ENCODE peak calls at places on chromosome 14, in six cellular contexts. X, Z, M, R, S and U are unnamed samples.

GRCh38 chr14:79992799-79993198 is 218.5 kb downstream of the DIO2 start:
- DNase-seq in X (no peak), Z (no peak), M (no peak), R (no peak), S (no peak), U (no peak)

GRCh38 chr14:102776761-102777710 is at the start of gene TRAF3:
- DNase-seq in X (peak; percentile 58), Z (no peak), M (peak; percentile 83), R (peak; percentile 49), S (no peak), U (peak; percentile 64)

GRCh38 chr14:81164167-81164774 is 56.5 kb downstream of the GTF2A1 start:
- DNase-seq in X (peak; percentile 44), Z (peak; percentile 83), M (peak; percentile 8), R (peak; percentile 77), S (no peak), U (peak; percentile 43)

GRCh38 chr14:69005432-69006148 is 26.5 kb upstream of the ACTN1 start:
- DNase-seq in X (peak; percentile 52), Z (peak; percentile 47), M (no peak), R (peak; percentile 80), S (peak; percentile 16), U (peak; percentile 85)

GRCh38 chr14:76138119-76138757 is 13.5 kb upstream of the GPATCH2L start:
- DNase-seq in X (no peak), Z (no peak), M (no peak), R (no peak), S (no peak), U (no peak)

GRCh38 chr14:51004801-51005526 is 60.7 kb upstream of the PYGL start:
- DNase-seq in X (no peak), Z (no peak), M (no peak), R (no peak), S (no peak), U (no peak)

GRCh38 chr14:103558071-103558882 is 4.2 kb downstream of the BAG5 start:
- DNase-seq in X (no peak), Z (no peak), M (no peak), R (peak; percentile 68), S (no peak), U (no peak)

GRCh38 chr14:75993567-75994041 is 8.0 kb downstream of the IFT43 start:
- DNase-seq in X (no peak), Z (no peak), M (no peak), R (no peak), S (no peak), U (no peak)

GRCh38 chr14:103504991-103505565 is 17.6 kb downstream of the CKB start:
- DNase-seq in X (no peak), Z (no peak), M (no peak), R (peak; percentile 3), S (no peak), U (no peak)

GRCh38 chr14:91249841-91250616 is 5.5 kb upstream of the GPR68 start:
- DNase-seq in X (no peak), Z (no peak), M (peak; percentile 53), R (no peak), S (no peak), U (no peak)

GRCh38 chr14:104211242-104211641 is 72.9 kb downstream of the KIF26A start:
- DNase-seq in X (no peak), Z (no peak), M (no peak), R (no peak), S (no peak), U (no peak)

GRCh38 chr14:55845963-55846851 is 266.2 kb downstream of the KTN1 start:
- DNase-seq in X (no peak), Z (no peak), M (no peak), R (no peak), S (no peak), U (no peak)

GRCh38 chr14:61188196-61188595 is 92.9 kb downstream of the TMEM30B start:
- DNase-seq in X (peak; percentile 19), Z (no peak), M (no peak), R (no peak), S (no peak), U (no peak)

GRCh38 chr14:65566820-65567522 is 154.4 kb downstream of the FUT8 start:
- DNase-seq in X (no peak), Z (no peak), M (no peak), R (no peak), S (no peak), U (no peak)

GRCh38 chr14:36538051-36538450 is 18.0 kb upstream of the NKX2-1 start:
- DNase-seq in X (no peak), Z (no peak), M (no peak), R (no peak), S (no peak), U (no peak)

GRCh38 chr14:79896009-79896408 is 315.3 kb downstream of the DIO2 start:
- DNase-seq in X (no peak), Z (no peak), M (no peak), R (no peak), S (no peak), U (no peak)

GRCh38 chr14:34299360-34299759 is 162.7 kb downstream of the SPTSSA start:
- DNase-seq in X (no peak), Z (no peak), M (no peak), R (no peak), S (no peak), U (no peak)

GRCh38 chr14:103444837-103445524 is 59.8 kb downstream of the MARK3 start:
- DNase-seq in X (no peak), Z (no peak), M (no peak), R (no peak), S (no peak), U (no peak)

GRCh38 chr14:77027538-77028383 is 747 bp downstream of the IRF2BPL start:
- DNase-seq in X (peak; percentile 81), Z (no peak), M (peak; percentile 55), R (peak; percentile 82), S (no peak), U (peak; percentile 81)

GRCh38 chr14:66380143-66380542 is 106.0 kb upstream of the CCDC196 start:
- DNase-seq in X (peak; percentile 13), Z (no peak), M (no peak), R (no peak), S (no peak), U (no peak)

GRCh38 chr14:103711516-103712431 is 3.5 kb downstream of the XRCC3 start:
- DNase-seq in X (peak; percentile 45), Z (no peak), M (no peak), R (peak; percentile 58), S (no peak), U (peak; percentile 95)

GRCh38 chr14:31270196-31270772 is 62.7 kb upstream of the HECTD1 start:
- DNase-seq in X (no peak), Z (no peak), M (no peak), R (no peak), S (no peak), U (peak; percentile 26)

GRCh38 chr14:64704145-64704742 is at the start of gene PLEKHG3:
- DNase-seq in X (peak; percentile 80), Z (no peak), M (no peak), R (peak; percentile 86), S (no peak), U (peak; percentile 87)

GRCh38 chr14:65877187-65877586 is 464.7 kb downstream of the FUT8 start:
- DNase-seq in X (no peak), Z (no peak), M (no peak), R (no peak), S (no peak), U (no peak)

GRCh38 chr14:59055439-59056045 is 132.9 kb upstream of the DAAM1 start:
- DNase-seq in X (peak; percentile 13), Z (peak; percentile 13), M (no peak), R (no peak), S (no peak), U (peak; percentile 0)

GRCh38 chr14:79510659-79511058 is 700.6 kb downstream of the DIO2 start:
- DNase-seq in X (no peak), Z (no peak), M (no peak), R (no peak), S (no peak), U (peak; percentile 7)

GRCh38 chr14:93262446-93262845 is 55.4 kb downstream of the UBR7 start:
- DNase-seq in X (no peak), Z (no peak), M (no peak), R (no peak), S (no peak), U (no peak)

GRCh38 chr14:69464379-69464778 is 20.1 kb upstream of the PLEKHD1 start:
- DNase-seq in X (no peak), Z (no peak), M (no peak), R (no peak), S (no peak), U (no peak)

GRCh38 chr14:66944872-66945271 is 244.4 kb upstream of the GARIN2 start:
- DNase-seq in X (no peak), Z (peak; percentile 15), M (no peak), R (no peak), S (no peak), U (no peak)

GRCh38 chr14:106174206-106174605 is 647.8 kb downstream of the TMEM121 start:
- DNase-seq in X (no peak), Z (no peak), M (peak; percentile 66), R (no peak), S (no peak), U (no peak)
- H3K4me3 ChIP-seq in X (no peak overlapping the region), Z (no peak overlapping the region), M (no peak overlapping the region), R (no peak overlapping the region), S (no peak overlapping the region), U (no peak overlapping the region)

GRCh38 chr14:25607095-25607657 is 557.2 kb upstream of the STXBP6 start:
- DNase-seq in X (no peak), Z (no peak), M (no peak), R (no peak), S (no peak), U (no peak)
- H3K9me3 ChIP-seq in X (peaks cover 9% of the 10 kb centered on the region), Z (peaks cover 26% of the 10 kb centered on the region), M (no peaks in the 10 kb centered on the region), R (no peaks in the 10 kb centered on the region), S (no peaks in the 10 kb centered on the region), U (no peaks in the 10 kb centered on the region)

GRCh38 chr14:23517650-23518329 is 33.8 kb downstream of the ZFHX2 start:
- DNase-seq in X (no peak), Z (no peak), M (no peak), R (no peak), S (no peak), U (no peak)
- H3K27me3 ChIP-seq in X (no peaks in the 10 kb centered on the region), Z (no peaks in the 10 kb centered on the region), M (no peaks in the 10 kb centered on the region), R (no peaks in the 10 kb centered on the region), S (no peaks in the 10 kb centered on the region), U (no peaks in the 10 kb centered on the region)

GRCh38 chr14:54564071-54564798 is 2.7 kb upstream of the SAMD4A start:
- DNase-seq in X (no peak), Z (no peak), M (no peak), R (no peak), S (no peak), U (no peak)
- H3K4me3 ChIP-seq in X (peak overlapping the region; percentile 81), Z (peak overlapping the region; percentile 61), M (no peak overlapping the region), R (peak overlapping the region; percentile 71), S (peak overlapping the region; percentile 85), U (peak overlapping the region; percentile 68)

GRCh38 chr14:105530446-105531087 is 4.2 kb downstream of the TMEM121 start:
- DNase-seq in X (no peak), Z (no peak), M (no peak), R (no peak), S (no peak), U (no peak)
- H3K9me3 ChIP-seq in X (no peaks in the 10 kb centered on the region), Z (no peaks in the 10 kb centered on the region), M (no peaks in the 10 kb centered on the region), R (no peaks in the 10 kb centered on the region), S (no peaks in the 10 kb centered on the region), U (no peaks in the 10 kb centered on the region)

GRCh38 chr14:100592461-100592871 is 5.2 kb upstream of the BEGAIN start:
- DNase-seq in X (no peak), Z (no peak), M (no peak), R (no peak), S (no peak), U (no peak)
- H3K27me3 ChIP-seq in X (peaks cover 81% of the 10 kb centered on the region), Z (no peaks in the 10 kb centered on the region), M (no peaks in the 10 kb centered on the region), R (no peaks in the 10 kb centered on the region), S (peaks cover 23% of the 10 kb centered on the region), U (no peaks in the 10 kb centered on the region)